ENCODE peak calls at places on chromosomes 11 and 22, in five cellular contexts. G is A673; L is CD8-positive, alpha-beta memory T cell; X is PC-3; U is naive thymus-derived CD4-positive, alpha-beta T cell. Y is an unnamed sample.

GRCh38 chr11:6695377-6695776 is 12.2 kb upstream of the MRPL17 start:
- DNase-seq in X (no peak), G (peak; percentile 37), L (no peak), U (no peak), Y (no peak)

GRCh38 chr11:119175493-119176077 is 7.1 kb downstream of the NLRX1 start:
- DNase-seq in L (no peak), X (peak; percentile 71), G (peak; percentile 85), U (no peak), Y (no peak)

GRCh38 chr22:17410576-17410975 is 41.3 kb downstream of the CECR2 start:
- DNase-seq in G (no peak), L (no peak), X (no peak), U (no peak), Y (no peak)

GRCh38 chr22:25208743-25209505 is 9.3 kb downstream of the CRYBB3 start:
- DNase-seq in U (no peak), X (no peak), L (no peak), G (no peak), Y (no peak)

GRCh38 chr11:5339771-5340322 is 3.5 kb downstream of the OR51B5 start:
- DNase-seq in X (no peak), L (no peak), G (no peak), U (no peak), Y (no peak)

GRCh38 chr11:46235777-46236688 is 41.4 kb upstream of the CREB3L1 start:
- DNase-seq in G (no peak), L (no peak), U (no peak), X (no peak), Y (no peak)

GRCh38 chr11:2699185-2699530 is 636 bp downstream of the KCNQ1OT1 start:
- DNase-seq in U (no peak), G (peak; percentile 31), L (no peak), X (peak; percentile 11), Y (no peak)

GRCh38 chr11:13290221-13290980 is 12.8 kb downstream of the BMAL1 start:
- DNase-seq in L (no peak), G (no peak), U (no peak), X (peak; percentile 37), Y (no peak)

GRCh38 chr22:37012262-37012904 is 6.9 kb downstream of the TST start:
- DNase-seq in X (no peak), U (no peak), L (no peak), G (no peak), Y (no peak)

GRCh38 chr22:19579880-19580279 is 55.7 kb upstream of the CLDN5 start:
- DNase-seq in U (no peak), L (no peak), G (no peak), X (peak; percentile 25), Y (no peak)

GRCh38 chr11:66720223-66720898 is 8.7 kb downstream of the SPTBN2 start:
- DNase-seq in G (peak; percentile 66), X (peak; percentile 99), L (no peak), U (no peak), Y (no peak)

GRCh38 chr11:78453140-78453935 is 35.7 kb upstream of the GAB2 start:
- DNase-seq in L (no peak), X (no peak), U (no peak), G (no peak), Y (no peak)

GRCh38 chr11:27926981-27927481 is 180.9 kb downstream of the KIF18A start:
- DNase-seq in U (no peak), G (peak; percentile 87), X (peak; percentile 89), L (no peak), Y (no peak)

GRCh38 chr11:65787649-65788622 is 1.1 kb downstream of the OVOL1 start:
- DNase-seq in U (no peak), L (no peak), G (no peak), X (no peak), Y (no peak)

GRCh38 chr11:33207408-33207985 is 46.2 kb upstream of the CSTF3 start:
- DNase-seq in X (no peak), U (no peak), L (no peak), G (no peak), Y (no peak)

GRCh38 chr22:50561401-50562074 is 1.2 kb downstream of the SYCE3 start:
- DNase-seq in X (no peak), G (no peak), L (no peak), U (no peak), Y (no peak)

GRCh38 chr11:67387074-67387473 is 4.7 kb upstream of the RAD9A start:
- DNase-seq in G (no peak), L (no peak), U (no peak), X (no peak), Y (no peak)

GRCh38 chr11:118004543-118005223 is 18.5 kb downstream of the IL10RA start:
- DNase-seq in L (no peak), X (no peak), U (no peak), G (no peak), Y (no peak)

GRCh38 chr22:48720662-48721393 is 1106.8 kb downstream of the BRD1 start:
- DNase-seq in L (no peak), U (no peak), G (no peak), X (no peak), Y (no peak)

GRCh38 chr22:19350947-19351346 is 59.4 kb upstream of the CLTCL1 start:
- DNase-seq in L (no peak), X (no peak), U (no peak), G (no peak), Y (no peak)

GRCh38 chr11:9228086-9228485 is 37.1 kb downstream of the DENND5A start:
- DNase-seq in L (no peak), X (no peak), U (no peak), G (no peak), Y (no peak)

GRCh38 chr22:20223421-20224245 is 44.5 kb downstream of the RTN4R start:
- DNase-seq in X (no peak), G (no peak), U (no peak), L (no peak), Y (no peak)

GRCh38 chr11:124150684-124151083 is 32.5 kb upstream of the OR10D3 start:
- DNase-seq in X (no peak), G (no peak), L (no peak), U (no peak), Y (no peak)

GRCh38 chr11:29782447-29782846 is 234.4 kb downstream of the KCNA4 start:
- DNase-seq in L (no peak), X (no peak), G (no peak), U (no peak), Y (no peak)

GRCh38 chr11:133956650-133957633 is at the start of gene IGSF9B:
- DNase-seq in U (peak; percentile 93), G (peak; percentile 88), X (peak; percentile 74), L (peak; percentile 83), Y (no peak)

GRCh38 chr11:76861490-76861953 is 804 bp downstream of the ACER3 start:
- DNase-seq in L (no peak), U (no peak), X (peak; percentile 19), G (peak; percentile 4), Y (no peak)

DNA sequence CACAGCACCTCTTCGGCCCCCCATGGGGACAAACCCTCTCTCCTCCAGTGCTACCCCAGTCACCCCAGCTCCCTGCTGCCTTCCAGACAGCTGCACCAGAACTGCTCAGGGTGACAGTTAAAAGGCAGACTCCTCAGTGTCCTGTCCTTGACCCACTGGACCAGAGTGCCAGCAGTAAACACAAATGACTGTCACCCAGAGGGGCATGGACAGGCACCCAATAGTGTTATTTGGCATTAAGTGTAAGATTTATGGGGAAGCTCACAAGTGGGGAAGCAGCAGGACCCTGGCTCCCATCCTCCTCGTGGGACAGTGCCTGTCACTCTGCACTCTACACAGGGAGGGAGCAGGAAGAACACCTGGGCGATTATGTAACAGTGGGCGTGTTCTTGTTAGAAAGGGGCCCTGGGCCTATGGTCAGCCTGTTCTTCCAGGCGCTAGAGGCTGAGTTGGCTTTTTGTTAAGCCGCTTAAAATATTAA is 5.0 kb downstream of the RPS19BP1 start:
- DNase-seq in L (no peak), U (no peak), G (no peak), X (peak; percentile 19), Y (no peak)
- H3K27ac ChIP-seq in L (no peak overlapping the region), U (peak overlapping the region; percentile 2), G (peak overlapping the region; percentile 27), X (no peak overlapping the region), Y (peak overlapping the region; percentile 65)

GRCh38 chr11:34355726-34356125 is 2.1 kb downstream of the ABTB2 start:
- DNase-seq in G (no peak), L (no peak), U (no peak), X (no peak), Y (peak; percentile 53)

GRCh38 chr11:34356918-34357645 is 728 bp downstream of the ABTB2 start:
- DNase-seq in U (peak; percentile 56), L (peak; percentile 35), X (peak; percentile 52), G (peak; percentile 84), Y (peak; percentile 91)

GRCh38 chr11:34356130-34356529 is 1.7 kb downstream of the ABTB2 start:
- DNase-seq in U (no peak), X (no peak), G (peak; percentile 76), L (no peak), Y (no peak)

GRCh38 chr11:34357646-34358257 is at the start of gene ABTB2:
- DNase-seq in G (peak; percentile 100), U (peak; percentile 97), X (peak; percentile 97), L (peak; percentile 95), Y (peak; percentile 99)

GRCh38 chr11:34356576-34356917 is 1.3 kb downstream of the ABTB2 start:
- DNase-seq in G (peak; percentile 71), X (no peak), U (peak; percentile 7), L (no peak), Y (peak; percentile 88)
- H3K4me3 ChIP-seq in G (peak overlapping the region; percentile 71), X (peak overlapping the region; percentile 86), U (peak overlapping the region; percentile 60), L (peak overlapping the region; percentile 62), Y (peak overlapping the region; percentile 70)

GRCh38 chr11:17354070-17354924 is 2.7 kb downstream of the NCR3LG1 start:
- DNase-seq in L (peak; percentile 28), X (peak; percentile 73), G (peak; percentile 84), U (peak; percentile 50), Y (no peak)
- H3K27ac ChIP-seq in L (no peak overlapping the region), X (peak overlapping the region; percentile 5), G (peak overlapping the region; percentile 70), U (no peak overlapping the region), Y (peak overlapping the region; percentile 86)

GRCh38 chr11:101567086-101567485 is 16.7 kb downstream of the TRPC6 start:
- DNase-seq in U (no peak), X (no peak), G (no peak), L (no peak), Y (no peak)
- H3K4me3 ChIP-seq in U (no peak overlapping the region), X (no peak overlapping the region), G (no peak overlapping the region), L (no peak overlapping the region), Y (no peak overlapping the region)